ENCODE peak calls at places on chromosomes 2 and 18, in five cellular contexts. F, T, L, S and B are unnamed samples.

GRCh38 chr2:101185656-101186055 is 34.5 kb upstream of the TBC1D8 start:
- DNase-seq in T (no peak), L (no peak), F (no peak), S (no peak), B (no peak)

GRCh38 chr18:13313006-13313661 is 94.6 kb downstream of the LDLRAD4 start:
- DNase-seq in L (no peak), S (no peak), T (no peak), F (no peak), B (no peak)

GRCh38 chr18:13379062-13379800 is 160.7 kb downstream of the LDLRAD4 start:
- DNase-seq in L (peak), S (no peak), T (peak), F (no peak), B (no peak)

GRCh38 chr2:68766378-68766845 is 31.8 kb downstream of the ARHGAP25 start:
- DNase-seq in L (peak), T (peak), F (no peak), S (peak), B (peak)

GRCh38 chr2:46813046-46813445 is 102.6 kb downstream of the MCFD2 start:
- DNase-seq in F (no peak), L (peak), S (peak), T (peak), B (peak)

GRCh38 chr2:132416080-132416911 is at the start of gene GPR39:
- DNase-seq in S (no peak), T (peak), L (peak), F (no peak), B (peak)

GRCh38 chr2:172066394-172066863 is 18.9 kb upstream of the DLX1 start:
- DNase-seq in S (no peak), T (no peak), F (no peak), L (no peak), B (no peak)

GRCh38 chr2:107064750-107065149 is 178.8 kb upstream of the ST6GAL2 start:
- DNase-seq in S (no peak), L (no peak), F (no peak), T (no peak), B (no peak)

GRCh38 chr2:196750977-196751631 is 48.4 kb downstream of the GTF3C3 start:
- DNase-seq in L (no peak), S (peak), F (peak), T (peak), B (peak)

GRCh38 chr2:27372937-27373336 is 2.5 kb downstream of the SNX17 start:
- DNase-seq in S (no peak), F (no peak), L (no peak), T (no peak), B (no peak)

GRCh38 chr2:100292022-100292580 is 30.2 kb downstream of the LONRF2 start:
- DNase-seq in F (no peak), S (no peak), L (peak), T (no peak), B (no peak)

GRCh38 chr2:205716126-205716525 is 33.8 kb downstream of the NRP2 start:
- DNase-seq in F (no peak), S (no peak), T (peak), L (no peak), B (no peak)

GRCh38 chr2:182980115-182980514 is 58.1 kb downstream of the NCKAP1 start:
- DNase-seq in L (no peak), T (no peak), F (no peak), S (no peak), B (no peak)

GRCh38 chr2:164515030-164515429 is 106.3 kb downstream of the GRB14 start:
- DNase-seq in S (no peak), L (no peak), T (no peak), F (no peak), B (no peak)

GRCh38 chr2:174662459-174662858 is 64.9 kb upstream of the WIPF1 start:
- DNase-seq in L (no peak), S (no peak), T (no peak), F (no peak), B (no peak)

GRCh38 chr2:205060269-205060668 is 515.0 kb downstream of the PARD3B start:
- DNase-seq in F (no peak), S (no peak), L (no peak), T (no peak), B (no peak)

GRCh38 chr2:146666336-146666735 is 1178.5 kb upstream of the ACVR2A start:
- DNase-seq in T (no peak), F (no peak), S (no peak), L (no peak), B (no peak)

GRCh38 chr2:3659447-3660432 is 1.7 kb downstream of the ALLC start:
- DNase-seq in L (peak), F (no peak), S (peak), T (peak), B (peak)

GRCh38 chr2:8537572-8538155 is 144.2 kb upstream of the ID2 start:
- DNase-seq in T (no peak), S (peak), L (no peak), F (no peak), B (no peak)

GRCh38 chr2:28477645-28478044 is 18.2 kb upstream of the PLB1 start:
- DNase-seq in T (peak), F (no peak), S (no peak), L (no peak), B (no peak)

GRCh38 chr2:18623782-18624181 is 34.4 kb upstream of the NT5C1B start:
- DNase-seq in T (no peak), L (no peak), F (no peak), S (no peak), B (no peak)

GRCh38 chr18:31590570-31590969 is 1.1 kb upstream of the TTR start:
- DNase-seq in S (no peak), T (no peak), F (no peak), L (no peak), B (no peak)

GRCh38 chr18:45270289-45270771 is 344.9 kb upstream of the SLC14A2 start:
- DNase-seq in L (no peak), F (no peak), T (no peak), S (no peak), B (no peak)

GRCh38 chr2:96533292-96534073 is 3.1 kb upstream of the ARID5A start:
- DNase-seq in S (peak), F (peak), T (peak), L (peak), B (peak)

GRCh38 chr2:45452866-45453265 is 158.2 kb downstream of the SRBD1 start:
- DNase-seq in T (no peak), L (peak), F (no peak), S (no peak), B (peak)

DNA sequence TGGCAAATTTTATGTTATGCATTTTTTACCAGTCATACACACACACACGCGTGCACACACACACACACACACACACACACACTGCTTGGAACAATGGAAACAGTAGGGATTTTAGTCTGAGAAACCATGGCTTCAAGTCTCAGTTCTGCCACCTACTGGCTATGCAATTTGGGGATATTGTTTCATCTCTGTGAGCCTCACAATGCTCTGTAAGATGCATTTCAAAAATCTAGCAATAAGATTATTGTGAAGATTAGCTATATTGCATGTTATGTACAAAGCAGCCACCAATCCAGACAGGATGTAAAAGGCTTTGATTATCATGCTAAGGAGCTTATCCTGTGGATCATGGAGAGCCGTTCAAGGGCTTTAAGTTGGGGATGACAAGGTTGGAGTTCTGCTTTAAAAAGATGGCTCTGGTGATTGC is 401.4 kb downstream of the NBAS start:
- DNase-seq in F (no peak), T (no peak), L (no peak), S (no peak), B (no peak)
- TF ChIP-seq CTCF in F (no peak), T (no peak), L (peak), S (no peak), B (peak)

GRCh38 chr2:113195923-113196501 is 22.2 kb downstream of the PSD4 start:
- DNase-seq in S (peak), F (no peak), L (no peak), T (no peak), B (peak)
- TF ChIP-seq POLR2A in S (no peak), F (no peak), L (no peak), T (no peak), B (no peak)

GRCh38 chr2:9793918-9794717 is 49.2 kb upstream of the TAF1B start:
- DNase-seq in T (no peak), S (peak), F (no peak), L (no peak), B (no peak)
- H3K27ac ChIP-seq in T (no peak), S (no peak), F (no peak), L (no peak), B (no peak)

GRCh38 chr18:23053756-23054457 is 81.4 kb upstream of the CABLES1 start:
- DNase-seq in T (no peak), F (no peak), L (no peak), S (no peak), B (no peak)
- TF ChIP-seq CTCF in T (no peak), F (no peak), L (no peak), S (no peak), B (no peak)

DNA sequence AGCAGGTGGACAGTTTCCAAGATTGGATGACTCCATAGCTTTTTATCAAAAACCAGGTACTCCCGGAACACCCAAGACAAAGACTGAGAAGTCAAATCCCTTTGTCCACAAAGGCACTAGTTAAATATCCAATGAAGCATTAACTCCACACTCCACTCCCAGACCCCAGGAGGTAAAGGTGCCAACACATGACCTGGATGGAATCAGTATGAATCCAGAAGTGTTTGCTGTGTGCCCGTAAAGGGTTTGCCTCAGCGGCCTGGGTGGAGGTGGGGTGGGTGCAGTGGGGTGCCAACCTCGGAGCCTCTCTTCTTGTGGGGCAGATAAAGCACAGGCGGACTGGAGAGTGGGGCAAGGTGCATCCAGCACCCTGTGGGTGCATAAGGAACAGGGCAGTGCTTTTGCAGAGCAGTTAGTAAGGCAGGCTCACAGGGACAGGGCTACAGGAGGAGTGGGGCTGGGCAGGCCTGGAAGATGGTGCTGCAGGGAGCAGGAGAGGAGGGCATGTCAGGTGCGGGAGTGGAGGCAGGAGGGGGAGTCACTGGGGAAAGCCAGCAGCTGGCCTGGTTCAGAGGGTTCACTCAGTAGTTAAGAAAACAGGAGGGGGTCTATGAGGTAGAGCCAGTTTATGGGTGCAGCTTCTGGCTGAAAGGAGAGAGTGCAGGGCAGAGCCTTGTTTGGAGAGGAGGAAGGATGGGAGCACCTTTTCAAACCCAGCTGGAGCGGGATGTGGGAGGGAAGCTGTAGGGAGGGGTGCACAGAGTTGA is 208.4 kb upstream of the SMAD2 start:
- DNase-seq in L (peak), S (peak), T (peak), F (no peak), B (no peak)
- TF ChIP-seq POLR2A in L (no peak), S (no peak), T (no peak), F (no peak), B (no peak)

DNA sequence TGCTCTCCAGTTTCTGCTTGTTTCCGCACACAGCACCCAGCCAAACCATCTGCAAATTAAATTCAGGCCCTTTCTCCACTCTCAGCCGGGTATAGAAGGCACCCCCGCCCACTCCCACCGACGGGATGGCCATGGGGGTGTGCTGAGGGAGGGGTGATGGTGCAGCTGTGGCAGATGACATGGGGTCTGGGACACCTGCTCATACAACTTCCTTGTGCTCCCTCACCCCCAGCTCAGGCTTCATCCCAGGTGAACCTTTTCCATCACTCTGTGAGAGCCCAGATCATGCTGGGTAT is 52.2 kb upstream of the ROCK2 start:
- DNase-seq in F (no peak), L (no peak), S (no peak), T (no peak), B (no peak)
- H3K27ac ChIP-seq in F (no peak), L (no peak), S (no peak), T (no peak), B (no peak)

DNA sequence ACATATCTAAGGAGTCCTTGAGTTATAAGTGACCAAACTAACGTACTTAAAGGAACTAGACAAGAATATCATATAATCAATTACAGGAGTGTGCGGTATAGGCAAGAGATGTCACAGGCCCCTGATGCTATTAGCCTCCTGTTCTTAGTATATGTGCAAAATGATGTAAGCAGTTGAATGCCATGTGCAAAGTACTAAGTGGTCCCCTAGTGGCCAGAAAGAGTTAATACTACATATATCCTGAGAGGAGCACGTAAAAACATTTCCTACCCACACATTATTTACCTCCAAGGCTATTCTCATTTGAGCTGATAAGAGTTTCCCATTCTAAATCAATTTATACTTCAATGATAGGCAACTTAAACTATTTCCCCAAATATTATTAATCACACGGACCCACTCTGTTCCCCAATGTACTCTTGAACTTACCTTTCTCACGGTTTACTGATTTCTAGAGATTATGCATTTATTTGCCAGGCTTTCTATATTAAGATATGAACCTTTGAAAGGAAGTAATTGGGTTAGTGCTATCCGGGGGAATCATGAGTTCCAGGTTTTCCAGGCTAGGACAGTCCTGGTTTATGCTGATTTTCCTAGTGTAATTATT is 158.0 kb upstream of the KLHL14 start:
- DNase-seq in T (no peak), F (no peak), L (no peak), S (no peak), B (no peak)
- TF ChIP-seq CTCF in T (peak), F (no peak), L (no peak), S (peak), B (peak)

GRCh38 chr2:191699341-191699945 is 21.5 kb downstream of the NABP1 start:
- DNase-seq in T (no peak), L (no peak), F (no peak), S (no peak), B (no peak)
- TF ChIP-seq POLR2A in T (no peak), L (no peak), F (no peak), S (no peak), B (no peak)

DNA sequence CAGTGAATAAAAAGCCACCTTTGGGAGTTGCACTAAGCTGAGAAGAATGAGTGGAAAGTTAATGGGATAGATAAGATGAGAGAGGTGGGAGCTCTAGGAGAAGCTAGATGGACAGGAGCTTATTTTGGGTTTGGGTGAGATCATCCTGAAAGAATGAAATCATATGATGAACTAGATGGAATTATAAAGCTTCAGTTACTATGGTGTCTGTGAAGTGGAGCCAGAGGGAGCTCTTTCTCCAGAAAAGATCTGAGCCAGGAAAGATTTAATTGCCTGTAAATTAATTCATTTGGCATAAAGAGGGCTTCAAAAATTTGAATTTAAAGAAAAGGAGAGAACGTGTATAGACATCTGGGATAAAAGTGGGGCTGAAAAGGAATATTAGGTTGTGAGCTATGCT is 10.3 kb downstream of the DNAH6 start:
- DNase-seq in S (no peak), L (no peak), F (no peak), T (no peak), B (no peak)
- H3K27ac ChIP-seq in S (no peak), L (no peak), F (no peak), T (no peak), B (no peak)

GRCh38 chr18:73895701-73896100 is 251.9 kb downstream of the FBXO15 start:
- DNase-seq in F (no peak), L (no peak), S (no peak), T (no peak), B (no peak)

GRCh38 chr18:73888565-73888964 is 259.1 kb downstream of the FBXO15 start:
- DNase-seq in F (no peak), T (no peak), S (no peak), L (no peak), B (no peak)

GRCh38 chr18:73893879-73894278 is 253.8 kb downstream of the FBXO15 start:
- DNase-seq in L (no peak), F (no peak), S (no peak), T (no peak), B (no peak)

GRCh38 chr18:73887801-73888200 is 259.8 kb downstream of the FBXO15 start:
- DNase-seq in L (no peak), S (no peak), F (no peak), T (no peak), B (no peak)

GRCh38 chr18:73891572-73892421 is 255.8 kb downstream of the FBXO15 start:
- DNase-seq in L (no peak), F (no peak), T (no peak), S (no peak), B (no peak)
- TF ChIP-seq CTCF in L (no peak), F (no peak), T (no peak), S (no peak), B (no peak)